ENCODE peak calls at places on chromosomes 12 and 14, in eight cellular contexts. One of them, this sample, is unnamed.

GRCh38 chr12:100573499-100574261 is at the start of gene GAS2L3:
- DNase-seq in activated T-cell treated with anti-CD3 and anti-CD28 coated beads, Interleukin-2, amount 50 U/mL, for 72 hours: peak; percentile 76
- DNase-seq in effector memory CD4-positive, alpha-beta T cell: peak; percentile 11
- DNase-seq in GM12891: peak; percentile 68
- DNase-seq in stimulated activated CD8-positive, alpha-beta memory T cell treated with anti-CD3 and anti-CD28 coated beads, Interleukin-2, amount 100 ng/mL, for 1 hour: peak; percentile 22
- DNase-seq in AG10803: peak; percentile 74
- DNase-seq in mucosa of gallbladder: peak; percentile 94
- DNase-seq in AML-193: no peak
- DNase-seq in this sample: peak; percentile 95

GRCh38 chr14:64012720-64013119 is 159.9 kb downstream of the SYNE2 start:
- DNase-seq in GM12891: no peak
- DNase-seq in effector memory CD4-positive, alpha-beta T cell: no peak
- DNase-seq in AML-193: no peak
- DNase-seq in activated T-cell treated with anti-CD3 and anti-CD28 coated beads, Interleukin-2, amount 50 U/mL, for 72 hours: no peak
- DNase-seq in stimulated activated CD8-positive, alpha-beta memory T cell treated with anti-CD3 and anti-CD28 coated beads, Interleukin-2, amount 100 ng/mL, for 1 hour: no peak
- DNase-seq in mucosa of gallbladder: no peak
- DNase-seq in AG10803: no peak
- DNase-seq in this sample: no peak

GRCh38 chr14:91413547-91414474 is 3.8 kb downstream of the CCDC88C start:
- DNase-seq in AML-193: no peak
- DNase-seq in mucosa of gallbladder: peak; percentile 88
- DNase-seq in GM12891: no peak
- DNase-seq in effector memory CD4-positive, alpha-beta T cell: peak; percentile 63
- DNase-seq in AG10803: no peak
- DNase-seq in activated T-cell treated with anti-CD3 and anti-CD28 coated beads, Interleukin-2, amount 50 U/mL, for 72 hours: peak; percentile 32
- DNase-seq in stimulated activated CD8-positive, alpha-beta memory T cell treated with anti-CD3 and anti-CD28 coated beads, Interleukin-2, amount 100 ng/mL, for 1 hour: no peak
- DNase-seq in this sample: no peak

GRCh38 chr12:67710582-67710981 is 62.0 kb downstream of the DYRK2 start:
- DNase-seq in AG10803: peak; percentile 27
- DNase-seq in effector memory CD4-positive, alpha-beta T cell: no peak
- DNase-seq in stimulated activated CD8-positive, alpha-beta memory T cell treated with anti-CD3 and anti-CD28 coated beads, Interleukin-2, amount 100 ng/mL, for 1 hour: no peak
- DNase-seq in activated T-cell treated with anti-CD3 and anti-CD28 coated beads, Interleukin-2, amount 50 U/mL, for 72 hours: no peak
- DNase-seq in GM12891: no peak
- DNase-seq in mucosa of gallbladder: peak; percentile 84
- DNase-seq in AML-193: no peak
- DNase-seq in this sample: peak; percentile 38

GRCh38 chr14:58191763-58192596 is 8.0 kb upstream of the ACTR10 start:
- DNase-seq in stimulated activated CD8-positive, alpha-beta memory T cell treated with anti-CD3 and anti-CD28 coated beads, Interleukin-2, amount 100 ng/mL, for 1 hour: no peak
- DNase-seq in mucosa of gallbladder: no peak
- DNase-seq in AG10803: no peak
- DNase-seq in effector memory CD4-positive, alpha-beta T cell: no peak
- DNase-seq in AML-193: no peak
- DNase-seq in activated T-cell treated with anti-CD3 and anti-CD28 coated beads, Interleukin-2, amount 50 U/mL, for 72 hours: no peak
- DNase-seq in GM12891: no peak
- DNase-seq in this sample: no peak

GRCh38 chr12:27077586-27077985 is 4.8 kb downstream of the C12orf71 start:
- DNase-seq in AG10803: no peak
- DNase-seq in activated T-cell treated with anti-CD3 and anti-CD28 coated beads, Interleukin-2, amount 50 U/mL, for 72 hours: no peak
- DNase-seq in GM12891: no peak
- DNase-seq in effector memory CD4-positive, alpha-beta T cell: no peak
- DNase-seq in stimulated activated CD8-positive, alpha-beta memory T cell treated with anti-CD3 and anti-CD28 coated beads, Interleukin-2, amount 100 ng/mL, for 1 hour: no peak
- DNase-seq in mucosa of gallbladder: no peak
- DNase-seq in AML-193: no peak
- DNase-seq in this sample: no peak

GRCh38 chr12:89179983-89180382 is 172.3 kb downstream of the DUSP6 start:
- DNase-seq in AML-193: peak; percentile 90
- DNase-seq in mucosa of gallbladder: peak; percentile 65
- DNase-seq in stimulated activated CD8-positive, alpha-beta memory T cell treated with anti-CD3 and anti-CD28 coated beads, Interleukin-2, amount 100 ng/mL, for 1 hour: no peak
- DNase-seq in activated T-cell treated with anti-CD3 and anti-CD28 coated beads, Interleukin-2, amount 50 U/mL, for 72 hours: no peak
- DNase-seq in AG10803: peak; percentile 95
- DNase-seq in GM12891: no peak
- DNase-seq in effector memory CD4-positive, alpha-beta T cell: no peak
- DNase-seq in this sample: peak; percentile 26

GRCh38 chr12:67477682-67478265 is 170.8 kb upstream of the DYRK2 start:
- DNase-seq in stimulated activated CD8-positive, alpha-beta memory T cell treated with anti-CD3 and anti-CD28 coated beads, Interleukin-2, amount 100 ng/mL, for 1 hour: no peak
- DNase-seq in GM12891: no peak
- DNase-seq in AG10803: no peak
- DNase-seq in mucosa of gallbladder: no peak
- DNase-seq in AML-193: no peak
- DNase-seq in activated T-cell treated with anti-CD3 and anti-CD28 coated beads, Interleukin-2, amount 50 U/mL, for 72 hours: no peak
- DNase-seq in effector memory CD4-positive, alpha-beta T cell: no peak
- DNase-seq in this sample: no peak

GRCh38 chr12:43586646-43587245 is 34.7 kb upstream of the ADAMTS20 start:
- DNase-seq in mucosa of gallbladder: no peak
- DNase-seq in GM12891: no peak
- DNase-seq in AML-193: no peak
- DNase-seq in effector memory CD4-positive, alpha-beta T cell: no peak
- DNase-seq in activated T-cell treated with anti-CD3 and anti-CD28 coated beads, Interleukin-2, amount 50 U/mL, for 72 hours: no peak
- DNase-seq in stimulated activated CD8-positive, alpha-beta memory T cell treated with anti-CD3 and anti-CD28 coated beads, Interleukin-2, amount 100 ng/mL, for 1 hour: no peak
- DNase-seq in AG10803: no peak
- DNase-seq in this sample: no peak

GRCh38 chr14:102510616-102511520 is 1.3 kb upstream of the ANKRD9 start:
- DNase-seq in AML-193: no peak
- DNase-seq in activated T-cell treated with anti-CD3 and anti-CD28 coated beads, Interleukin-2, amount 50 U/mL, for 72 hours: peak; percentile 37
- DNase-seq in effector memory CD4-positive, alpha-beta T cell: no peak
- DNase-seq in GM12891: no peak
- DNase-seq in stimulated activated CD8-positive, alpha-beta memory T cell treated with anti-CD3 and anti-CD28 coated beads, Interleukin-2, amount 100 ng/mL, for 1 hour: no peak
- DNase-seq in AG10803: no peak
- DNase-seq in mucosa of gallbladder: peak; percentile 42
- DNase-seq in this sample: no peak

GRCh38 chr12:52280796-52281560 is 6.5 kb downstream of the KRT86 start:
- DNase-seq in effector memory CD4-positive, alpha-beta T cell: no peak
- DNase-seq in activated T-cell treated with anti-CD3 and anti-CD28 coated beads, Interleukin-2, amount 50 U/mL, for 72 hours: no peak
- DNase-seq in GM12891: no peak
- DNase-seq in AG10803: peak; percentile 99
- DNase-seq in mucosa of gallbladder: peak; percentile 63
- DNase-seq in AML-193: no peak
- DNase-seq in stimulated activated CD8-positive, alpha-beta memory T cell treated with anti-CD3 and anti-CD28 coated beads, Interleukin-2, amount 100 ng/mL, for 1 hour: no peak
- DNase-seq in this sample: peak; percentile 95

GRCh38 chr12:14327717-14328116 is 37.8 kb upstream of the ATF7IP start:
- DNase-seq in effector memory CD4-positive, alpha-beta T cell: no peak
- DNase-seq in activated T-cell treated with anti-CD3 and anti-CD28 coated beads, Interleukin-2, amount 50 U/mL, for 72 hours: no peak
- DNase-seq in AML-193: peak; percentile 62
- DNase-seq in AG10803: peak; percentile 94
- DNase-seq in GM12891: no peak
- DNase-seq in mucosa of gallbladder: no peak
- DNase-seq in stimulated activated CD8-positive, alpha-beta memory T cell treated with anti-CD3 and anti-CD28 coated beads, Interleukin-2, amount 100 ng/mL, for 1 hour: no peak
- DNase-seq in this sample: peak; percentile 60

GRCh38 chr12:68420225-68421008 is 88.3 kb upstream of the MDM1 start:
- DNase-seq in stimulated activated CD8-positive, alpha-beta memory T cell treated with anti-CD3 and anti-CD28 coated beads, Interleukin-2, amount 100 ng/mL, for 1 hour: no peak
- DNase-seq in GM12891: no peak
- DNase-seq in activated T-cell treated with anti-CD3 and anti-CD28 coated beads, Interleukin-2, amount 50 U/mL, for 72 hours: no peak
- DNase-seq in effector memory CD4-positive, alpha-beta T cell: no peak
- DNase-seq in AML-193: no peak
- DNase-seq in mucosa of gallbladder: peak; percentile 11
- DNase-seq in AG10803: peak; percentile 37
- DNase-seq in this sample: no peak

GRCh38 chr14:68104518-68104917 is 284.9 kb downstream of the RAD51B start:
- DNase-seq in AG10803: peak; percentile 75
- DNase-seq in activated T-cell treated with anti-CD3 and anti-CD28 coated beads, Interleukin-2, amount 50 U/mL, for 72 hours: no peak
- DNase-seq in GM12891: no peak
- DNase-seq in mucosa of gallbladder: no peak
- DNase-seq in stimulated activated CD8-positive, alpha-beta memory T cell treated with anti-CD3 and anti-CD28 coated beads, Interleukin-2, amount 100 ng/mL, for 1 hour: no peak
- DNase-seq in effector memory CD4-positive, alpha-beta T cell: no peak
- DNase-seq in AML-193: no peak
- DNase-seq in this sample: peak; percentile 75

GRCh38 chr12:12091977-12092663 is 21.4 kb downstream of the BCL2L14 start:
- DNase-seq in GM12891: no peak
- DNase-seq in AML-193: no peak
- DNase-seq in AG10803: no peak
- DNase-seq in stimulated activated CD8-positive, alpha-beta memory T cell treated with anti-CD3 and anti-CD28 coated beads, Interleukin-2, amount 100 ng/mL, for 1 hour: no peak
- DNase-seq in activated T-cell treated with anti-CD3 and anti-CD28 coated beads, Interleukin-2, amount 50 U/mL, for 72 hours: no peak
- DNase-seq in mucosa of gallbladder: no peak
- DNase-seq in effector memory CD4-positive, alpha-beta T cell: no peak
- DNase-seq in this sample: no peak

GRCh38 chr12:76964784-76965571 is 86.2 kb upstream of the CSRP2 start:
- DNase-seq in effector memory CD4-positive, alpha-beta T cell: no peak
- DNase-seq in AG10803: no peak
- DNase-seq in mucosa of gallbladder: no peak
- DNase-seq in AML-193: no peak
- DNase-seq in activated T-cell treated with anti-CD3 and anti-CD28 coated beads, Interleukin-2, amount 50 U/mL, for 72 hours: no peak
- DNase-seq in GM12891: no peak
- DNase-seq in stimulated activated CD8-positive, alpha-beta memory T cell treated with anti-CD3 and anti-CD28 coated beads, Interleukin-2, amount 100 ng/mL, for 1 hour: no peak
- DNase-seq in this sample: no peak

GRCh38 chr12:7269273-7269672 is 34.6 kb upstream of the ACSM4 start:
- DNase-seq in activated T-cell treated with anti-CD3 and anti-CD28 coated beads, Interleukin-2, amount 50 U/mL, for 72 hours: no peak
- DNase-seq in AG10803: peak; percentile 4
- DNase-seq in GM12891: no peak
- DNase-seq in AML-193: no peak
- DNase-seq in effector memory CD4-positive, alpha-beta T cell: no peak
- DNase-seq in mucosa of gallbladder: no peak
- DNase-seq in stimulated activated CD8-positive, alpha-beta memory T cell treated with anti-CD3 and anti-CD28 coated beads, Interleukin-2, amount 100 ng/mL, for 1 hour: no peak
- DNase-seq in this sample: no peak

GRCh38 chr14:43042408-43042807 is 1435.7 kb downstream of the LRFN5 start:
- DNase-seq in AG10803: no peak
- DNase-seq in effector memory CD4-positive, alpha-beta T cell: no peak
- DNase-seq in mucosa of gallbladder: no peak
- DNase-seq in activated T-cell treated with anti-CD3 and anti-CD28 coated beads, Interleukin-2, amount 50 U/mL, for 72 hours: no peak
- DNase-seq in stimulated activated CD8-positive, alpha-beta memory T cell treated with anti-CD3 and anti-CD28 coated beads, Interleukin-2, amount 100 ng/mL, for 1 hour: no peak
- DNase-seq in AML-193: no peak
- DNase-seq in GM12891: no peak
- DNase-seq in this sample: no peak

GRCh38 chr14:91985008-91985407 is 37.5 kb upstream of the FBLN5 start:
- DNase-seq in mucosa of gallbladder: no peak
- DNase-seq in AG10803: peak; percentile 56
- DNase-seq in AML-193: no peak
- DNase-seq in GM12891: no peak
- DNase-seq in stimulated activated CD8-positive, alpha-beta memory T cell treated with anti-CD3 and anti-CD28 coated beads, Interleukin-2, amount 100 ng/mL, for 1 hour: no peak
- DNase-seq in effector memory CD4-positive, alpha-beta T cell: no peak
- DNase-seq in activated T-cell treated with anti-CD3 and anti-CD28 coated beads, Interleukin-2, amount 50 U/mL, for 72 hours: no peak
- DNase-seq in this sample: peak; percentile 18

GRCh38 chr12:92561543-92561899 is 141.3 kb upstream of the PLEKHG7 start:
- DNase-seq in AG10803: peak; percentile 92
- DNase-seq in mucosa of gallbladder: peak; percentile 84
- DNase-seq in stimulated activated CD8-positive, alpha-beta memory T cell treated with anti-CD3 and anti-CD28 coated beads, Interleukin-2, amount 100 ng/mL, for 1 hour: no peak
- DNase-seq in activated T-cell treated with anti-CD3 and anti-CD28 coated beads, Interleukin-2, amount 50 U/mL, for 72 hours: no peak
- DNase-seq in AML-193: no peak
- DNase-seq in GM12891: no peak
- DNase-seq in effector memory CD4-positive, alpha-beta T cell: no peak
- DNase-seq in this sample: peak; percentile 67

GRCh38 chr14:27427796-27428195 is 830.0 kb upstream of the NOVA1 start:
- DNase-seq in activated T-cell treated with anti-CD3 and anti-CD28 coated beads, Interleukin-2, amount 50 U/mL, for 72 hours: no peak
- DNase-seq in effector memory CD4-positive, alpha-beta T cell: no peak
- DNase-seq in mucosa of gallbladder: no peak
- DNase-seq in AML-193: no peak
- DNase-seq in GM12891: no peak
- DNase-seq in stimulated activated CD8-positive, alpha-beta memory T cell treated with anti-CD3 and anti-CD28 coated beads, Interleukin-2, amount 100 ng/mL, for 1 hour: no peak
- DNase-seq in AG10803: peak; percentile 24
- DNase-seq in this sample: no peak

GRCh38 chr14:64244279-64244678 is 49.9 kb downstream of the ESR2 start:
- DNase-seq in GM12891: no peak
- DNase-seq in mucosa of gallbladder: peak; percentile 47
- DNase-seq in AML-193: no peak
- DNase-seq in activated T-cell treated with anti-CD3 and anti-CD28 coated beads, Interleukin-2, amount 50 U/mL, for 72 hours: no peak
- DNase-seq in stimulated activated CD8-positive, alpha-beta memory T cell treated with anti-CD3 and anti-CD28 coated beads, Interleukin-2, amount 100 ng/mL, for 1 hour: no peak
- DNase-seq in effector memory CD4-positive, alpha-beta T cell: no peak
- DNase-seq in AG10803: peak; percentile 15
- DNase-seq in this sample: no peak

GRCh38 chr14:26577711-26578110 is 20.1 kb downstream of the NOVA1 start:
- DNase-seq in activated T-cell treated with anti-CD3 and anti-CD28 coated beads, Interleukin-2, amount 50 U/mL, for 72 hours: no peak
- DNase-seq in mucosa of gallbladder: no peak
- DNase-seq in effector memory CD4-positive, alpha-beta T cell: no peak
- DNase-seq in AML-193: no peak
- DNase-seq in GM12891: no peak
- DNase-seq in AG10803: no peak
- DNase-seq in stimulated activated CD8-positive, alpha-beta memory T cell treated with anti-CD3 and anti-CD28 coated beads, Interleukin-2, amount 100 ng/mL, for 1 hour: no peak
- DNase-seq in this sample: no peak